ENCODE peak calls at places on chromosomes 11 and 22, in nine cellular contexts. One of them, this sample, is unnamed.

GRCh38 chr22:36331306-36331911 is 56.4 kb downstream of the MYH9 start:
- DNase-seq in mucosa of gallbladder: peak
- DNase-seq in iPS DF 6.9: peak
- DNase-seq in stimulated activated CD8-positive, alpha-beta memory T cell treated with anti-CD3 and anti-CD28 coated beads, Interleukin-4, amount 100 ng/mL, for 1 hour: peak
- DNase-seq in iris pigment epithelial cell: peak
- DNase-seq in M059J: peak
- DNase-seq in NCI-H82: no peak
- DNase-seq in type B pancreatic cell: no peak
- DNase-seq in activated CD8-positive, alpha-beta memory T cell treated with anti-CD3 and anti-CD28 coated beads, Interleukin-2, amount 50 U/mL, for 4 hours: peak
- DNase-seq in this sample: peak

GRCh38 chr22:32378703-32379272 is 21.1 kb downstream of the RFPL3 start:
- DNase-seq in mucosa of gallbladder: no peak
- DNase-seq in iPS DF 6.9: peak
- DNase-seq in stimulated activated CD8-positive, alpha-beta memory T cell treated with anti-CD3 and anti-CD28 coated beads, Interleukin-4, amount 100 ng/mL, for 1 hour: no peak
- DNase-seq in iris pigment epithelial cell: peak
- DNase-seq in M059J: peak
- DNase-seq in NCI-H82: peak
- DNase-seq in type B pancreatic cell: no peak
- DNase-seq in activated CD8-positive, alpha-beta memory T cell treated with anti-CD3 and anti-CD28 coated beads, Interleukin-2, amount 50 U/mL, for 4 hours: no peak
- DNase-seq in this sample: no peak

GRCh38 chr11:76419896-76420295 is 24.9 kb upstream of the EMSY start:
- DNase-seq in mucosa of gallbladder: no peak
- DNase-seq in iPS DF 6.9: no peak
- DNase-seq in stimulated activated CD8-positive, alpha-beta memory T cell treated with anti-CD3 and anti-CD28 coated beads, Interleukin-4, amount 100 ng/mL, for 1 hour: no peak
- DNase-seq in iris pigment epithelial cell: peak
- DNase-seq in M059J: no peak
- DNase-seq in NCI-H82: peak
- DNase-seq in type B pancreatic cell: no peak
- DNase-seq in activated CD8-positive, alpha-beta memory T cell treated with anti-CD3 and anti-CD28 coated beads, Interleukin-2, amount 50 U/mL, for 4 hours: no peak
- DNase-seq in this sample: no peak

GRCh38 chr22:31612891-31613285 is 49.1 kb downstream of the PISD start:
- DNase-seq in mucosa of gallbladder: no peak
- DNase-seq in iPS DF 6.9: no peak
- DNase-seq in stimulated activated CD8-positive, alpha-beta memory T cell treated with anti-CD3 and anti-CD28 coated beads, Interleukin-4, amount 100 ng/mL, for 1 hour: no peak
- DNase-seq in iris pigment epithelial cell: no peak
- DNase-seq in M059J: no peak
- DNase-seq in NCI-H82: no peak
- DNase-seq in type B pancreatic cell: no peak
- DNase-seq in activated CD8-positive, alpha-beta memory T cell treated with anti-CD3 and anti-CD28 coated beads, Interleukin-2, amount 50 U/mL, for 4 hours: no peak
- DNase-seq in this sample: no peak

GRCh38 chr11:21427750-21428149 is 758.4 kb downstream of the NELL1 start:
- DNase-seq in mucosa of gallbladder: no peak
- DNase-seq in iPS DF 6.9: no peak
- DNase-seq in stimulated activated CD8-positive, alpha-beta memory T cell treated with anti-CD3 and anti-CD28 coated beads, Interleukin-4, amount 100 ng/mL, for 1 hour: no peak
- DNase-seq in iris pigment epithelial cell: no peak
- DNase-seq in M059J: no peak
- DNase-seq in NCI-H82: no peak
- DNase-seq in type B pancreatic cell: no peak
- DNase-seq in activated CD8-positive, alpha-beta memory T cell treated with anti-CD3 and anti-CD28 coated beads, Interleukin-2, amount 50 U/mL, for 4 hours: no peak
- DNase-seq in this sample: no peak

GRCh38 chr11:62599909-62600308 is 1.8 kb downstream of the MTA2 start:
- DNase-seq in mucosa of gallbladder: no peak
- DNase-seq in iPS DF 6.9: no peak
- DNase-seq in stimulated activated CD8-positive, alpha-beta memory T cell treated with anti-CD3 and anti-CD28 coated beads, Interleukin-4, amount 100 ng/mL, for 1 hour: no peak
- DNase-seq in iris pigment epithelial cell: no peak
- DNase-seq in M059J: no peak
- DNase-seq in NCI-H82: no peak
- DNase-seq in type B pancreatic cell: no peak
- DNase-seq in activated CD8-positive, alpha-beta memory T cell treated with anti-CD3 and anti-CD28 coated beads, Interleukin-2, amount 50 U/mL, for 4 hours: no peak
- DNase-seq in this sample: no peak

GRCh38 chr11:132858203-132858602 is 674.1 kb downstream of the OPCML start:
- DNase-seq in mucosa of gallbladder: no peak
- DNase-seq in iPS DF 6.9: peak
- DNase-seq in stimulated activated CD8-positive, alpha-beta memory T cell treated with anti-CD3 and anti-CD28 coated beads, Interleukin-4, amount 100 ng/mL, for 1 hour: no peak
- DNase-seq in iris pigment epithelial cell: peak
- DNase-seq in M059J: peak
- DNase-seq in NCI-H82: peak
- DNase-seq in type B pancreatic cell: no peak
- DNase-seq in activated CD8-positive, alpha-beta memory T cell treated with anti-CD3 and anti-CD28 coated beads, Interleukin-2, amount 50 U/mL, for 4 hours: no peak
- DNase-seq in this sample: no peak

GRCh38 chr11:47400813-47401279 is 7.5 kb upstream of the SLC39A13 start:
- DNase-seq in mucosa of gallbladder: no peak
- DNase-seq in iPS DF 6.9: no peak
- DNase-seq in stimulated activated CD8-positive, alpha-beta memory T cell treated with anti-CD3 and anti-CD28 coated beads, Interleukin-4, amount 100 ng/mL, for 1 hour: no peak
- DNase-seq in iris pigment epithelial cell: no peak
- DNase-seq in M059J: no peak
- DNase-seq in NCI-H82: no peak
- DNase-seq in type B pancreatic cell: no peak
- DNase-seq in activated CD8-positive, alpha-beta memory T cell treated with anti-CD3 and anti-CD28 coated beads, Interleukin-2, amount 50 U/mL, for 4 hours: no peak
- DNase-seq in this sample: no peak

GRCh38 chr11:47523491-47524199 is 29.3 kb downstream of the CELF1 start:
- DNase-seq in mucosa of gallbladder: peak
- DNase-seq in iPS DF 6.9: no peak
- DNase-seq in stimulated activated CD8-positive, alpha-beta memory T cell treated with anti-CD3 and anti-CD28 coated beads, Interleukin-4, amount 100 ng/mL, for 1 hour: no peak
- DNase-seq in iris pigment epithelial cell: peak
- DNase-seq in M059J: peak
- DNase-seq in NCI-H82: no peak
- DNase-seq in type B pancreatic cell: no peak
- DNase-seq in activated CD8-positive, alpha-beta memory T cell treated with anti-CD3 and anti-CD28 coated beads, Interleukin-2, amount 50 U/mL, for 4 hours: peak
- DNase-seq in this sample: no peak

GRCh38 chr22:47445716-47446290 is 683.4 kb downstream of the TBC1D22A start:
- DNase-seq in mucosa of gallbladder: no peak
- DNase-seq in iPS DF 6.9: no peak
- DNase-seq in stimulated activated CD8-positive, alpha-beta memory T cell treated with anti-CD3 and anti-CD28 coated beads, Interleukin-4, amount 100 ng/mL, for 1 hour: no peak
- DNase-seq in iris pigment epithelial cell: no peak
- DNase-seq in M059J: no peak
- DNase-seq in NCI-H82: no peak
- DNase-seq in type B pancreatic cell: no peak
- DNase-seq in activated CD8-positive, alpha-beta memory T cell treated with anti-CD3 and anti-CD28 coated beads, Interleukin-2, amount 50 U/mL, for 4 hours: no peak
- DNase-seq in this sample: no peak

GRCh38 chr11:133895551-133895950 is 50.2 kb upstream of the SPATA19 start:
- DNase-seq in mucosa of gallbladder: no peak
- DNase-seq in iPS DF 6.9: no peak
- DNase-seq in stimulated activated CD8-positive, alpha-beta memory T cell treated with anti-CD3 and anti-CD28 coated beads, Interleukin-4, amount 100 ng/mL, for 1 hour: no peak
- DNase-seq in iris pigment epithelial cell: no peak
- DNase-seq in M059J: no peak
- DNase-seq in NCI-H82: no peak
- DNase-seq in type B pancreatic cell: no peak
- DNase-seq in activated CD8-positive, alpha-beta memory T cell treated with anti-CD3 and anti-CD28 coated beads, Interleukin-2, amount 50 U/mL, for 4 hours: no peak
- DNase-seq in this sample: no peak

GRCh38 chr22:30781271-30781875 is 86.7 kb downstream of the OSBP2 start:
- DNase-seq in mucosa of gallbladder: no peak
- DNase-seq in iPS DF 6.9: no peak
- DNase-seq in stimulated activated CD8-positive, alpha-beta memory T cell treated with anti-CD3 and anti-CD28 coated beads, Interleukin-4, amount 100 ng/mL, for 1 hour: no peak
- DNase-seq in iris pigment epithelial cell: peak
- DNase-seq in M059J: peak
- DNase-seq in NCI-H82: no peak
- DNase-seq in type B pancreatic cell: no peak
- DNase-seq in activated CD8-positive, alpha-beta memory T cell treated with anti-CD3 and anti-CD28 coated beads, Interleukin-2, amount 50 U/mL, for 4 hours: no peak
- DNase-seq in this sample: no peak

GRCh38 chr11:120807414-120808150 is 216.3 kb upstream of the TBCEL start:
- DNase-seq in mucosa of gallbladder: no peak
- DNase-seq in iPS DF 6.9: no peak
- DNase-seq in stimulated activated CD8-positive, alpha-beta memory T cell treated with anti-CD3 and anti-CD28 coated beads, Interleukin-4, amount 100 ng/mL, for 1 hour: no peak
- DNase-seq in iris pigment epithelial cell: peak
- DNase-seq in M059J: peak
- DNase-seq in NCI-H82: no peak
- DNase-seq in type B pancreatic cell: no peak
- DNase-seq in activated CD8-positive, alpha-beta memory T cell treated with anti-CD3 and anti-CD28 coated beads, Interleukin-2, amount 50 U/mL, for 4 hours: no peak
- DNase-seq in this sample: no peak

GRCh38 chr11:72069787-72070251 is 10.5 kb downstream of the NUMA1 start:
- DNase-seq in mucosa of gallbladder: peak
- DNase-seq in iPS DF 6.9: no peak
- DNase-seq in stimulated activated CD8-positive, alpha-beta memory T cell treated with anti-CD3 and anti-CD28 coated beads, Interleukin-4, amount 100 ng/mL, for 1 hour: no peak
- DNase-seq in iris pigment epithelial cell: peak
- DNase-seq in M059J: peak
- DNase-seq in NCI-H82: no peak
- DNase-seq in type B pancreatic cell: no peak
- DNase-seq in activated CD8-positive, alpha-beta memory T cell treated with anti-CD3 and anti-CD28 coated beads, Interleukin-2, amount 50 U/mL, for 4 hours: no peak
- DNase-seq in this sample: peak

GRCh38 chr22:44683237-44683636 is 18.8 kb upstream of the PRR5 start:
- DNase-seq in mucosa of gallbladder: no peak
- DNase-seq in iPS DF 6.9: no peak
- DNase-seq in stimulated activated CD8-positive, alpha-beta memory T cell treated with anti-CD3 and anti-CD28 coated beads, Interleukin-4, amount 100 ng/mL, for 1 hour: no peak
- DNase-seq in iris pigment epithelial cell: no peak
- DNase-seq in M059J: no peak
- DNase-seq in NCI-H82: no peak
- DNase-seq in type B pancreatic cell: no peak
- DNase-seq in activated CD8-positive, alpha-beta memory T cell treated with anti-CD3 and anti-CD28 coated beads, Interleukin-2, amount 50 U/mL, for 4 hours: no peak
- DNase-seq in this sample: peak

GRCh38 chr11:85779956-85780640 is 30.8 kb downstream of the SYTL2 start:
- DNase-seq in mucosa of gallbladder: no peak
- DNase-seq in iPS DF 6.9: no peak
- DNase-seq in stimulated activated CD8-positive, alpha-beta memory T cell treated with anti-CD3 and anti-CD28 coated beads, Interleukin-4, amount 100 ng/mL, for 1 hour: no peak
- DNase-seq in iris pigment epithelial cell: no peak
- DNase-seq in M059J: no peak
- DNase-seq in NCI-H82: peak
- DNase-seq in type B pancreatic cell: no peak
- DNase-seq in activated CD8-positive, alpha-beta memory T cell treated with anti-CD3 and anti-CD28 coated beads, Interleukin-2, amount 50 U/mL, for 4 hours: no peak
- DNase-seq in this sample: no peak

GRCh38 chr11:107316426-107316825 is 141.2 kb downstream of the CWF19L2 start:
- DNase-seq in mucosa of gallbladder: no peak
- DNase-seq in iPS DF 6.9: no peak
- DNase-seq in stimulated activated CD8-positive, alpha-beta memory T cell treated with anti-CD3 and anti-CD28 coated beads, Interleukin-4, amount 100 ng/mL, for 1 hour: no peak
- DNase-seq in iris pigment epithelial cell: no peak
- DNase-seq in M059J: no peak
- DNase-seq in NCI-H82: no peak
- DNase-seq in type B pancreatic cell: no peak
- DNase-seq in activated CD8-positive, alpha-beta memory T cell treated with anti-CD3 and anti-CD28 coated beads, Interleukin-2, amount 50 U/mL, for 4 hours: no peak
- DNase-seq in this sample: no peak

GRCh38 chr11:63226488-63227114 is 16.8 kb downstream of the SLC22A25 start:
- DNase-seq in mucosa of gallbladder: peak
- DNase-seq in iPS DF 6.9: no peak
- DNase-seq in stimulated activated CD8-positive, alpha-beta memory T cell treated with anti-CD3 and anti-CD28 coated beads, Interleukin-4, amount 100 ng/mL, for 1 hour: no peak
- DNase-seq in iris pigment epithelial cell: no peak
- DNase-seq in M059J: no peak
- DNase-seq in NCI-H82: no peak
- DNase-seq in type B pancreatic cell: no peak
- DNase-seq in activated CD8-positive, alpha-beta memory T cell treated with anti-CD3 and anti-CD28 coated beads, Interleukin-2, amount 50 U/mL, for 4 hours: no peak
- DNase-seq in this sample: no peak

GRCh38 chr22:42500164-42500835 is 19.3 kb downstream of the RRP7A start:
- DNase-seq in mucosa of gallbladder: peak
- DNase-seq in iPS DF 6.9: peak
- DNase-seq in stimulated activated CD8-positive, alpha-beta memory T cell treated with anti-CD3 and anti-CD28 coated beads, Interleukin-4, amount 100 ng/mL, for 1 hour: peak
- DNase-seq in iris pigment epithelial cell: peak
- DNase-seq in M059J: peak
- DNase-seq in NCI-H82: peak
- DNase-seq in type B pancreatic cell: peak
- DNase-seq in activated CD8-positive, alpha-beta memory T cell treated with anti-CD3 and anti-CD28 coated beads, Interleukin-2, amount 50 U/mL, for 4 hours: peak
- DNase-seq in this sample: peak

GRCh38 chr11:134730096-134730495 is 318.1 kb upstream of the B3GAT1 start:
- DNase-seq in mucosa of gallbladder: no peak
- DNase-seq in iPS DF 6.9: no peak
- DNase-seq in stimulated activated CD8-positive, alpha-beta memory T cell treated with anti-CD3 and anti-CD28 coated beads, Interleukin-4, amount 100 ng/mL, for 1 hour: no peak
- DNase-seq in iris pigment epithelial cell: no peak
- DNase-seq in M059J: no peak
- DNase-seq in NCI-H82: no peak
- DNase-seq in type B pancreatic cell: no peak
- DNase-seq in activated CD8-positive, alpha-beta memory T cell treated with anti-CD3 and anti-CD28 coated beads, Interleukin-2, amount 50 U/mL, for 4 hours: no peak
- DNase-seq in this sample: no peak

GRCh38 chr11:130101661-130102060 is 32.0 kb downstream of the APLP2 start:
- DNase-seq in mucosa of gallbladder: no peak
- DNase-seq in iPS DF 6.9: no peak
- DNase-seq in stimulated activated CD8-positive, alpha-beta memory T cell treated with anti-CD3 and anti-CD28 coated beads, Interleukin-4, amount 100 ng/mL, for 1 hour: no peak
- DNase-seq in iris pigment epithelial cell: no peak
- DNase-seq in M059J: no peak
- DNase-seq in NCI-H82: no peak
- DNase-seq in type B pancreatic cell: no peak
- DNase-seq in activated CD8-positive, alpha-beta memory T cell treated with anti-CD3 and anti-CD28 coated beads, Interleukin-2, amount 50 U/mL, for 4 hours: no peak
- DNase-seq in this sample: no peak

GRCh38 chr11:44159848-44160721 is 64.6 kb downstream of the EXT2 start:
- DNase-seq in mucosa of gallbladder: no peak
- DNase-seq in iPS DF 6.9: no peak
- DNase-seq in stimulated activated CD8-positive, alpha-beta memory T cell treated with anti-CD3 and anti-CD28 coated beads, Interleukin-4, amount 100 ng/mL, for 1 hour: no peak
- DNase-seq in iris pigment epithelial cell: no peak
- DNase-seq in M059J: no peak
- DNase-seq in NCI-H82: no peak
- DNase-seq in type B pancreatic cell: no peak
- DNase-seq in activated CD8-positive, alpha-beta memory T cell treated with anti-CD3 and anti-CD28 coated beads, Interleukin-2, amount 50 U/mL, for 4 hours: no peak
- DNase-seq in this sample: no peak

GRCh38 chr11:119345685-119346084 is 820 bp downstream of the MFRP start:
- DNase-seq in mucosa of gallbladder: no peak
- DNase-seq in iPS DF 6.9: no peak
- DNase-seq in stimulated activated CD8-positive, alpha-beta memory T cell treated with anti-CD3 and anti-CD28 coated beads, Interleukin-4, amount 100 ng/mL, for 1 hour: no peak
- DNase-seq in iris pigment epithelial cell: no peak
- DNase-seq in M059J: no peak
- DNase-seq in NCI-H82: no peak
- DNase-seq in type B pancreatic cell: no peak
- DNase-seq in activated CD8-positive, alpha-beta memory T cell treated with anti-CD3 and anti-CD28 coated beads, Interleukin-2, amount 50 U/mL, for 4 hours: no peak
- DNase-seq in this sample: no peak

GRCh38 chr22:27873476-27873875 is 45.6 kb downstream of the PITPNB start:
- DNase-seq in mucosa of gallbladder: no peak
- DNase-seq in iPS DF 6.9: no peak
- DNase-seq in stimulated activated CD8-positive, alpha-beta memory T cell treated with anti-CD3 and anti-CD28 coated beads, Interleukin-4, amount 100 ng/mL, for 1 hour: no peak
- DNase-seq in iris pigment epithelial cell: no peak
- DNase-seq in M059J: no peak
- DNase-seq in NCI-H82: no peak
- DNase-seq in type B pancreatic cell: no peak
- DNase-seq in activated CD8-positive, alpha-beta memory T cell treated with anti-CD3 and anti-CD28 coated beads, Interleukin-2, amount 50 U/mL, for 4 hours: no peak
- DNase-seq in this sample: no peak

GRCh38 chr22:38317995-38318715 is 922 bp upstream of the CSNK1E start:
- DNase-seq in mucosa of gallbladder: peak
- DNase-seq in iPS DF 6.9: no peak
- DNase-seq in stimulated activated CD8-positive, alpha-beta memory T cell treated with anti-CD3 and anti-CD28 coated beads, Interleukin-4, amount 100 ng/mL, for 1 hour: no peak
- DNase-seq in iris pigment epithelial cell: peak
- DNase-seq in M059J: peak
- DNase-seq in NCI-H82: no peak
- DNase-seq in type B pancreatic cell: no peak
- DNase-seq in activated CD8-positive, alpha-beta memory T cell treated with anti-CD3 and anti-CD28 coated beads, Interleukin-2, amount 50 U/mL, for 4 hours: no peak
- DNase-seq in this sample: no peak

GRCh38 chr11:59266491-59266890 is 53.8 kb upstream of the MPEG1 start:
- DNase-seq in mucosa of gallbladder: no peak
- DNase-seq in iPS DF 6.9: no peak
- DNase-seq in stimulated activated CD8-positive, alpha-beta memory T cell treated with anti-CD3 and anti-CD28 coated beads, Interleukin-4, amount 100 ng/mL, for 1 hour: no peak
- DNase-seq in iris pigment epithelial cell: no peak
- DNase-seq in M059J: no peak
- DNase-seq in NCI-H82: no peak
- DNase-seq in type B pancreatic cell: no peak
- DNase-seq in activated CD8-positive, alpha-beta memory T cell treated with anti-CD3 and anti-CD28 coated beads, Interleukin-2, amount 50 U/mL, for 4 hours: no peak
- DNase-seq in this sample: no peak

GRCh38 chr22:44500623-44501022 is 2.6 kb upstream of the RTL6 start:
- DNase-seq in mucosa of gallbladder: no peak
- DNase-seq in iPS DF 6.9: no peak
- DNase-seq in stimulated activated CD8-positive, alpha-beta memory T cell treated with anti-CD3 and anti-CD28 coated beads, Interleukin-4, amount 100 ng/mL, for 1 hour: no peak
- DNase-seq in iris pigment epithelial cell: no peak
- DNase-seq in M059J: no peak
- DNase-seq in NCI-H82: no peak
- DNase-seq in type B pancreatic cell: no peak
- DNase-seq in activated CD8-positive, alpha-beta memory T cell treated with anti-CD3 and anti-CD28 coated beads, Interleukin-2, amount 50 U/mL, for 4 hours: no peak
- DNase-seq in this sample: no peak

GRCh38 chr11:17230867-17231851 is 23.4 kb upstream of the PIK3C2A start:
- DNase-seq in mucosa of gallbladder: no peak
- DNase-seq in iPS DF 6.9: no peak
- DNase-seq in stimulated activated CD8-positive, alpha-beta memory T cell treated with anti-CD3 and anti-CD28 coated beads, Interleukin-4, amount 100 ng/mL, for 1 hour: no peak
- DNase-seq in iris pigment epithelial cell: no peak
- DNase-seq in M059J: no peak
- DNase-seq in NCI-H82: no peak
- DNase-seq in type B pancreatic cell: no peak
- DNase-seq in activated CD8-positive, alpha-beta memory T cell treated with anti-CD3 and anti-CD28 coated beads, Interleukin-2, amount 50 U/mL, for 4 hours: no peak
- DNase-seq in this sample: peak

GRCh38 chr11:119729581-119730346 is 764 bp upstream of the NECTIN1 start:
- DNase-seq in mucosa of gallbladder: peak
- DNase-seq in iPS DF 6.9: no peak
- DNase-seq in stimulated activated CD8-positive, alpha-beta memory T cell treated with anti-CD3 and anti-CD28 coated beads, Interleukin-4, amount 100 ng/mL, for 1 hour: no peak
- DNase-seq in iris pigment epithelial cell: peak
- DNase-seq in M059J: peak
- DNase-seq in NCI-H82: no peak
- DNase-seq in type B pancreatic cell: no peak
- DNase-seq in activated CD8-positive, alpha-beta memory T cell treated with anti-CD3 and anti-CD28 coated beads, Interleukin-2, amount 50 U/mL, for 4 hours: no peak
- DNase-seq in this sample: no peak

GRCh38 chr11:125494987-125495725 is 909 bp downstream of the FEZ1 start:
- DNase-seq in mucosa of gallbladder: peak
- DNase-seq in iPS DF 6.9: no peak
- DNase-seq in stimulated activated CD8-positive, alpha-beta memory T cell treated with anti-CD3 and anti-CD28 coated beads, Interleukin-4, amount 100 ng/mL, for 1 hour: no peak
- DNase-seq in iris pigment epithelial cell: peak
- DNase-seq in M059J: peak
- DNase-seq in NCI-H82: peak
- DNase-seq in type B pancreatic cell: peak
- DNase-seq in activated CD8-positive, alpha-beta memory T cell treated with anti-CD3 and anti-CD28 coated beads, Interleukin-2, amount 50 U/mL, for 4 hours: no peak
- DNase-seq in this sample: peak

GRCh38 chr22:40721266-40721665 is 42.0 kb downstream of the MCHR1 start:
- DNase-seq in mucosa of gallbladder: no peak
- DNase-seq in iPS DF 6.9: no peak
- DNase-seq in stimulated activated CD8-positive, alpha-beta memory T cell treated with anti-CD3 and anti-CD28 coated beads, Interleukin-4, amount 100 ng/mL, for 1 hour: no peak
- DNase-seq in iris pigment epithelial cell: peak
- DNase-seq in M059J: peak
- DNase-seq in NCI-H82: peak
- DNase-seq in type B pancreatic cell: no peak
- DNase-seq in activated CD8-positive, alpha-beta memory T cell treated with anti-CD3 and anti-CD28 coated beads, Interleukin-2, amount 50 U/mL, for 4 hours: no peak
- DNase-seq in this sample: no peak